ENCODE peak calls at places on chromosomes 1 and 21, in five cellular contexts. J is brain microvascular endothelial cell, G is GM06990, N is AG10803, F is A549. C is an unnamed sample.

GRCh38 chr1:86507935-86508582 is 38.8 kb upstream of the CLCA4 start:
- DNase-seq in J (peak), F (peak), G (no peak), N (peak), C (peak)

GRCh38 chr21:43365611-43366426 is 61.1 kb downstream of the SIK1 start:
- DNase-seq in J (no peak), G (no peak), N (no peak), F (no peak), C (no peak)

GRCh38 chr1:40251456-40251855 is 3.7 kb downstream of the TMCO2 start:
- DNase-seq in N (no peak), F (no peak), J (no peak), G (no peak), C (no peak)

GRCh38 chr1:164087893-164088292 is 471.1 kb upstream of the PBX1 start:
- DNase-seq in N (no peak), G (no peak), J (no peak), F (no peak), C (no peak)

GRCh38 chr1:10160173-10160572 is 50.2 kb upstream of the KIF1B start:
- DNase-seq in G (no peak), N (no peak), F (no peak), J (no peak), C (no peak)

GRCh38 chr1:216034506-216034905 is 388.7 kb downstream of the USH2A start:
- DNase-seq in N (no peak), J (no peak), F (no peak), G (no peak), C (peak)

GRCh38 chr1:235503333-235504121 is 725 bp downstream of the B3GALNT2 start:
- DNase-seq in F (peak), J (peak), G (peak), N (peak), C (peak)

GRCh38 chr1:230682274-230682673 is 31.6 kb downstream of the AGT start:
- DNase-seq in G (no peak), J (no peak), F (no peak), N (no peak), C (no peak)

DNA sequence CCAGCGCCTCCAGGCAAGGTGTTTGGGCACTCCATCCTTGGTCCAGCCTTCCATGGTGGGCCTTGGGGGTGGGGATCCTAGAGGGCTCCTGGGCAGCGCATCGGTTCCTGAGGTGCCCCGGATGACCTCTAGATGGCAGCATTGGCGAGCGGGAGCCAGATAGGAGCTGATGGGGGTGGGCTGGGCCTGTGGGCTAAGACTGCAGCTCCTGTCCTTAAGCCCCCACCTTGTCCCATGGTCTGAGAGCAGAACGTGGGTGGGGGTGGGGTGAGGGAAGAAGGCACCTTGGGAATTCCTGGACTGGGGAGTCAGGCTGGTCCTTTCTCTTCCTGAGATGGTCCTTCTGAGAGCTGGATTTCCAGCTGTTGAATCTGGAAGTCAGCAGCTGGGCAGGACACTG is 93.4 kb upstream of the CSF3R start:
- DNase-seq in J (peak), G (peak), F (peak), N (peak), C (peak)
- H3K4me3 ChIP-seq in J (no peak), G (no peak), F (no peak), N (no peak), C (no peak)

GRCh38 chr1:32963746-32964460 is 706 bp downstream of the RNF19B start:
- DNase-seq in F (peak), J (peak), G (peak), N (peak), C (peak)

GRCh38 chr1:32966900-32967299 is 2.3 kb upstream of the RNF19B start:
- DNase-seq in J (no peak), G (no peak), N (no peak), F (no peak), C (no peak)

GRCh38 chr1:32962248-32962896 is 2.2 kb downstream of the RNF19B start:
- DNase-seq in F (no peak), G (peak), N (peak), J (no peak), C (no peak)

GRCh38 chr1:32965251-32965643 is 638 bp upstream of the RNF19B start:
- DNase-seq in J (no peak), G (no peak), N (no peak), F (no peak), C (no peak)

GRCh38 chr1:32964461-32965250 is at the start of gene RNF19B:
- DNase-seq in J (peak), N (peak), G (peak), F (peak), C (peak)
- TF ChIP-seq CTCF in J (no peak), N (no peak), G (no peak), F (no peak), C (no peak)

DNA sequence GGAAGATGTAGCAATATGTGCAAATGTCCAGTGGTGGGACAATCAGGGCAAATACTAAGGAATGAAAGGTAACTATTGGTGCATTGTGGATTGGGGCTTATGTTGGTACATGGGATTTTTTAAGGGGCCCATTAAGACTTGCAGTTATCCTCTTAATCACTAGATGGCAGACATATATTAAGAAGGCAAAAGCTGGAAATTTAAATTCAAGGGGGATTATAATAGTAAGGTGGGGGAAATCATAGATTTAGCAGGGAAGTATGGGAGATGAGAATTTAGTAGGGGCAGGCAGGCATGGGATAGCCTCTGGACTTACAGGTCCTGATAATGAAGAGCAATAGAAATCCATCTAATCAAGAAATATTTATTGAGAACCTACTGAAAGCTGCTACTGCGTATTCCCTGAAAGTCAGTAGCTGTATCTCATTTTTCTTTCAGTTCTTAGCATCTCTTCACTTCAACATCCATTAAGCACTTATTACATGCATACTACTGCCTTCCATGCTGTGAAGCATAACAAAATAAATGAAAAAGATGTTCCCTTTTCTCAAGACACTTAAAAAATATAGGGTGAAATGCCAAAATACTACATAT is 251.8 kb downstream of the CRB1 start:
- DNase-seq in G (no peak), N (peak), J (no peak), F (peak), C (peak)
- H3K4me3 ChIP-seq in G (no peak), N (no peak), J (no peak), F (no peak), C (no peak)

GRCh38 chr1:234186037-234186688 is 187.1 kb upstream of the COA6 start:
- DNase-seq in G (no peak), F (peak), N (peak), J (no peak), C (peak)
- TF ChIP-seq CTCF in G (no peak), F (no peak), N (no peak), J (no peak), C (no peak)

GRCh38 chr1:113192980-113193379 is 120.0 kb downstream of the LRIG2 start:
- DNase-seq in N (no peak), F (no peak), J (no peak), G (no peak), C (no peak)
- H3K4me3 ChIP-seq in N (no peak), F (no peak), J (no peak), G (no peak), C (no peak)

GRCh38 chr1:181504294-181505115 is 21.2 kb downstream of the CACNA1E start:
- DNase-seq in N (peak), J (peak), F (peak), G (peak), C (no peak)
- TF ChIP-seq CTCF in N (peak), J (peak), F (no peak), G (peak), C (no peak)

GRCh38 chr1:200400556-200400955 is 9.3 kb downstream of the ZNF281 start:
- DNase-seq in J (no peak), F (no peak), G (no peak), N (no peak), C (no peak)

GRCh38 chr1:200401708-200402107 is 8.1 kb downstream of the ZNF281 start:
- DNase-seq in N (no peak), F (no peak), J (no peak), G (no peak), C (no peak)

GRCh38 chr1:200405273-200405672 is 4.6 kb downstream of the ZNF281 start:
- DNase-seq in J (no peak), G (no peak), N (no peak), F (peak), C (peak)

GRCh38 chr1:200401263-200401662 is 8.6 kb downstream of the ZNF281 start:
- DNase-seq in J (no peak), F (no peak), N (no peak), G (no peak), C (no peak)

GRCh38 chr1:200399860-200400259 is 10.0 kb downstream of the ZNF281 start:
- DNase-seq in N (no peak), J (no peak), G (no peak), F (no peak), C (no peak)
- H3K4me3 ChIP-seq in N (no peak), J (no peak), G (no peak), F (no peak), C (no peak)